ENCODE peak calls at places on chromosomes 13 and 19, in six cellular contexts. M is tibial nerve, T is GM12891, H is ovary, L is transverse colon, S is IMR-90. E is an unnamed sample.

GRCh38 chr13:35531551-35531950 is 55.1 kb upstream of the MAB21L1 start:
- DNase-seq in M (no peak), L (no peak), T (no peak), S (no peak), H (no peak), E (no peak)

GRCh38 chr13:21625366-21625765 is 21.4 kb upstream of the MICU2 start:
- DNase-seq in L (peak), M (no peak), H (no peak), S (peak), T (no peak), E (no peak)

GRCh38 chr19:1081301-1082164 is 13.6 kb downstream of the POLR2E start:
- DNase-seq in L (no peak), M (no peak), T (no peak), S (no peak), H (no peak), E (no peak)

GRCh38 chr13:113041293-113041690 is 64.3 kb upstream of the F7 start:
- DNase-seq in M (no peak), H (no peak), S (no peak), L (no peak), T (no peak), E (no peak)

GRCh38 chr19:31303262-31303815 is 45.9 kb downstream of the TSHZ3 start:
- DNase-seq in L (no peak), M (no peak), S (no peak), H (no peak), T (no peak), E (no peak)

GRCh38 chr19:50922316-50922853 is 11.2 kb upstream of the KLK4 start:
- DNase-seq in H (peak), M (peak), L (peak), T (peak), S (peak), E (peak)

GRCh38 chr13:45542391-45542790 is 73.1 kb downstream of the ERICH6B start:
- DNase-seq in L (no peak), S (no peak), H (no peak), T (no peak), M (no peak), E (no peak)

GRCh38 chr13:21037656-21038055 is 23.7 kb downstream of the LATS2 start:
- DNase-seq in T (no peak), S (no peak), L (no peak), M (no peak), H (no peak), E (no peak)

GRCh38 chr19:37128821-37129177 is 43.7 kb downstream of the ZNF585A start:
- DNase-seq in H (no peak), S (no peak), L (no peak), T (no peak), M (no peak), E (no peak)

GRCh38 chr19:35260694-35261304 is 8.0 kb upstream of the USF2 start:
- DNase-seq in S (no peak), H (no peak), L (no peak), M (peak), T (no peak), E (no peak)

GRCh38 chr19:10269333-10270179 is 1.4 kb upstream of the ICAM1 start:
- DNase-seq in S (peak), H (peak), T (no peak), M (peak), L (peak), E (peak)

GRCh38 chr13:44451109-44451508 is 77.5 kb downstream of the SERP2 start:
- DNase-seq in S (peak), T (no peak), H (no peak), L (no peak), M (no peak), E (no peak)

GRCh38 chr19:14582894-14583340 is at the start of gene CLEC17A:
- DNase-seq in L (no peak), T (no peak), M (no peak), H (no peak), S (no peak), E (no peak)

GRCh38 chr19:56538761-56539263 is at the start of gene ZFP28:
- DNase-seq in M (peak), H (peak), S (no peak), L (peak), T (peak), E (peak)

GRCh38 chr13:74066937-74067336 is 67.3 kb downstream of the KLF12 start:
- DNase-seq in L (no peak), M (no peak), H (no peak), S (peak), T (no peak), E (no peak)

GRCh38 chr13:47945738-47946137 is 55.3 kb downstream of the SUCLA2 start:
- DNase-seq in H (no peak), L (no peak), T (no peak), S (peak), M (no peak), E (no peak)

GRCh38 chr19:13964776-13965175 is 12.5 kb downstream of the DCAF15 start:
- DNase-seq in S (peak), T (no peak), M (no peak), H (no peak), L (no peak), E (peak)

GRCh38 chr13:21670006-21670882 is 629 bp upstream of the FGF9 start:
- DNase-seq in H (peak), L (peak), T (peak), M (no peak), S (peak), E (no peak)

GRCh38 chr13:98975822-98976261 is 2.0 kb downstream of the DOCK9 start:
- DNase-seq in S (no peak), H (no peak), T (no peak), L (no peak), M (no peak), E (no peak)

GRCh38 chr19:2426661-2427322 is 594 bp downstream of the TIMM13 start:
- DNase-seq in M (no peak), H (peak), S (peak), L (peak), T (peak), E (peak)

GRCh38 chr13:41059896-41060722 is 1.2 kb upstream of the WBP4 start:
- DNase-seq in M (peak), T (peak), L (peak), H (peak), S (peak), E (peak)

GRCh38 chr13:94548382-94549240 is 47.3 kb downstream of the TGDS start:
- DNase-seq in L (peak), H (peak), M (peak), T (no peak), S (peak), E (peak)

GRCh38 chr13:105334211-105334610 is 1201.3 kb downstream of the EFNB2 start:
- DNase-seq in S (peak), L (no peak), T (no peak), M (no peak), H (no peak), E (no peak)

GRCh38 chr13:63481334-63481733 is 2065.7 kb upstream of the PCDH20 start:
- DNase-seq in L (no peak), S (peak), T (no peak), H (no peak), M (no peak), E (no peak)

GRCh38 chr13:75691183-75691582 is 55.1 kb downstream of the LMO7 start:
- DNase-seq in S (peak), H (no peak), L (no peak), M (no peak), T (no peak), E (no peak)

GRCh38 chr19:40872209-40872608 is 9.8 kb downstream of the CYP2A7 start:
- DNase-seq in T (no peak), M (no peak), L (no peak), S (no peak), H (no peak), E (no peak)

GRCh38 chr19:10517760-10518443 is 655 bp upstream of the S1PR5 start:
- DNase-seq in S (peak), H (no peak), L (no peak), T (no peak), M (no peak), E (peak)

GRCh38 chr19:35483089-35483488 is 7.2 kb downstream of the KRTDAP start:
- DNase-seq in M (no peak), S (no peak), T (no peak), H (no peak), L (no peak), E (no peak)

GRCh38 chr19:40596608-40597328 is 4.4 kb upstream of the LTBP4 start:
- DNase-seq in L (peak), M (no peak), S (peak), T (no peak), H (peak), E (peak)

GRCh38 chr13:39910833-39911232 is 255.4 kb downstream of the COG6 start:
- DNase-seq in H (no peak), M (no peak), T (no peak), S (no peak), L (no peak), E (no peak)

GRCh38 chr13:75850915-75851314 is 214.8 kb downstream of the LMO7 start:
- DNase-seq in H (no peak), T (no peak), S (no peak), L (no peak), M (no peak), E (no peak)

GRCh38 chr19:40598121-40598917 is 2.9 kb upstream of the LTBP4 start:
- DNase-seq in S (peak), L (peak), M (peak), T (peak), H (peak), E (peak)

GRCh38 chr19:6423499-6424189 is 967 bp downstream of the KHSRP start:
- DNase-seq in T (no peak), M (no peak), H (peak), S (peak), L (peak), E (peak)

GRCh38 chr13:79503473-79504017 is 22.6 kb downstream of the NDFIP2 start:
- DNase-seq in S (no peak), L (no peak), H (no peak), M (no peak), T (no peak), E (no peak)

GRCh38 chr13:109979186-109979585 is 192.8 kb upstream of the IRS2 start:
- DNase-seq in S (no peak), L (no peak), H (no peak), M (no peak), T (no peak), E (no peak)

DNA sequence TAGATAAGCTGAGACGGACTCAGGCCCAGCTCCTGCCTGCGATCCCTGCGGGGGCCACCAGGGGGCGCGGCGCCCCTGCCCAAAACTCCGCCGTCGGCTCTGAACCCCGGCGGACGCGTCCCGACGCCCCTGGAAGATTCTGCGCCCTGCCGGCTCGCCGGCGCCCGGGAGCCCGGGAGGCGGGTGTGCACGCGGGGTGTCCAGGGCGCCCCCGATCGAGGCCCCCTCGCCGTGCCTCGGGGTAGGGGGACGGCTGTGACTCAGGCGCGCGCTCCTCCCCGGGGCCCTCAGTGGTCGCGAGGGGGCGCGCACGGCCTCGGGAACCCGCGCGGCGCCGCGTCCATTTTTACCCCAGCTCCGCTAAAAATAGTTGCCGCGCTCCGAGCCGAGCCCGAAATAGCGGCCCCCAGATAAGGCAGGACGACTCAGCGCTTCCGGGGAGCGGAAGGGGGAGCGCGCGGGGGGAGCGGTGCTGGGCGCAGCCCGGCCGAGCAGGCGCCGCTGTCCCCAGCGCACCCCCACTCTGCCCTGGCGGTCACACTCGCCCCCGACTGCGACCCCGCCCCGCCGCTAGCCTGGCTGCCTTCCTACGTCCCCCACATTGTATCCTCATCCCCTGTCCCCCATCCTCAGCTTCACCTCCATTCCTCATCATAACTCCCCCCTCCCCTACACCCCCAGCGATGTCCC is 16.0 kb upstream of the ERCC1 start:
- DNase-seq in T (peak), L (peak), M (peak), S (peak), H (peak), E (no peak)
- TF ChIP-seq POLR2A in T (no peak), L (no peak), M (peak), S (peak), H (peak), E (peak)

GRCh38 chr19:47002853-47003610 is 16.6 kb upstream of the NPAS1 start:
- DNase-seq in L (no peak), S (no peak), T (no peak), H (no peak), M (no peak), E (no peak)
- TF ChIP-seq POLR2A in L (no peak), S (no peak), T (no peak), H (no peak), M (no peak), E (no peak)

DNA sequence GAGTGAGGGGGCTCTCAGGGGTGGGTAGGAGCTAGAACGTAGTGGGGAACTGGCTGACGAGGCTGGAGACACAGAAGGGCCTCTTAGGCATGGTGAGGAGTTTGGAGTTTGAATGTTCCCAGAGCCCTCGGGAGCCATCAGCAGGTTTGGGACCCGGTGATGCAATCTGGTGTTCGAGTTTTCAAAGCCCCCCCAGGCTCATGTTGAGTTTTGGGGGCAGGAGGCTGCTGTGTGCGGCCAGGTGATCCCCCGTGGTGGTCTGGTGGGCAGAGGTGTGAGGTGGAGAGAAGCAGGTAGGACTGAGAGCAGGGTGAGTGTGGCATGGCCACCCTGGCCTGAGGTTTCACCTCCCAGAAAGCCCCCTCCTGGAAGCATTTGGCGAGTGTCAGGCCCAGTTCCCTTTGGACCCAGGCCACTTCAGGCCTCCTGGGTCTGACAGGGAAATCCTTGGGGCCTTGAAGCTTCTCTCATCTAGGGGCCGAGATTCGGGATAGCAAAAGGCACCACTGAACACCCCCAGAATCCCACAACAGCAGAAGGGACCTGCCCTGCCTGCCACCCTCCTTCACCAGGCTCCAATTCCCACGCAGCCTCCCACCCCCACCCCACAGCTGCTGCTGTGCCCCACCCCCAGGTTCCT is 1.2 kb downstream of the YJEFN3 start:
- DNase-seq in T (no peak), H (no peak), L (no peak), S (no peak), M (no peak), E (no peak)
- TF ChIP-seq POLR2A in T (no peak), H (no peak), L (no peak), S (no peak), M (no peak), E (no peak)

GRCh38 chr19:18683955-18684641 is 618 bp downstream of the CRTC1 start:
- DNase-seq in S (no peak), M (no peak), T (no peak), H (no peak), L (no peak), E (no peak)

GRCh38 chr19:18684642-18684993 is 1.1 kb downstream of the CRTC1 start:
- DNase-seq in S (no peak), T (no peak), L (no peak), H (no peak), M (no peak), E (no peak)

GRCh38 chr19:18682807-18683108 is 722 bp upstream of the CRTC1 start:
- DNase-seq in H (no peak), M (no peak), T (no peak), S (no peak), L (no peak), E (no peak)

GRCh38 chr19:18685597-18686164 is 2.2 kb downstream of the CRTC1 start:
- DNase-seq in L (no peak), T (no peak), S (peak), H (no peak), M (no peak), E (no peak)

DNA sequence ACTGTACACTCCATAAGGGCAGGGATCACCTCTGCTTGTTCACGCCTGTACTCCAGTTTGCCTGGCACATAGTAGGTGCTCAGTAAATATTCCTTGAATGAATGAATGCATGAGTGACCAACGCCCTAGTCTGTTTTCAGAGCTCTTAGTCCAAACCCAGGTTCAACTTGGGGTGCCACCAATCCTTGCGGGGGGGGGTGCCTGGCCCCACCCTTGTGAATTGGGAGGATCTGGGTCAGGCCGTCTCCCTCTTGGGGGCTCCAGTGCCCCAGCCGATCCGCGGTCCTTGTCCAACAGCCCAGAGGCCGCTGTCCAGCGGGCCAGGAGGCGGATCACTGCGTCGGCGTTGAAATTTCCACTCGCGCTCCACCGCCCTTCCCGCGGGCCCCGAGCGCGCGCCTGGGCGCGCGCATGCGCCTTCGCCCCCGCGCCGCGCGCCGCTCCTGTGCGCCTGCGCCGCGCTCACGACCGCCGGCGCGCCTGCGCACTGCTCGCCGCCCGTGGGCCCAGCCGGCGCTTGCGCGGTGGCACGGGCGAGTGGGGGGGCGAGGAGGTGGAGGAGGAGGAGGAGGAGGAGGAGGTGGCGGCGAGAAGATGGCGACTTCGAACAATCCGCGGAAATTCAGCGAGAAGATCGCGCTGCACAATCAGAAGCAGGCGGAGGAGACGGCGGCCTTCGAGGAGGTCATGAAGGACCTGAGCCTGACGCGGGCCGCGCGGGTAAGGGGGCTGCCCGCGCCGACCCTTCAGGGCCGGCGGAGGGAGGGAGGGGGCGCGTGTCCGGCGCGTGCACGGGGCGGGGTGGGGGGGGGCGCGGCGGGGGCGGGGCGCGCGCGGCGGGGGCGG is at the start of gene CRTC1:
- DNase-seq in H (peak), T (peak), L (peak), M (peak), S (peak), E (peak)
- TF ChIP-seq POLR2A in H (peak), T (peak), L (peak), M (peak), S (peak), E (peak)

E was measured in H54.